ENCODE peak calls at places on chromosome 12, in seven cellular contexts. One of them, this sample, is unnamed.

GRCh38 chr12:82359115-82359478 is 768 bp downstream of the METTL25 start:
- DNase-seq in lower leg skin: no peak
- DNase-seq in stimulated activated CD4-positive, alpha-beta T cell treated with anti-CD3 and anti-CD28 coated beads, Interleukin-4, amount 100 ng/mL, for 48 hours: no peak
- DNase-seq in fibroblast of pulmonary artery: no peak
- DNase-seq in COR-L47: peak
- DNase-seq in GM04504: no peak
- DNase-seq in amygdala: no peak
- DNase-seq in this sample: no peak

GRCh38 chr12:58750484-58750883 is 169.8 kb downstream of the LRIG3 start:
- DNase-seq in lower leg skin: no peak
- DNase-seq in stimulated activated CD4-positive, alpha-beta T cell treated with anti-CD3 and anti-CD28 coated beads, Interleukin-4, amount 100 ng/mL, for 48 hours: no peak
- DNase-seq in fibroblast of pulmonary artery: peak
- DNase-seq in COR-L47: no peak
- DNase-seq in GM04504: peak
- DNase-seq in amygdala: no peak
- DNase-seq in this sample: peak

GRCh38 chr12:49979061-49979586 is 6.4 kb downstream of the AQP6 start:
- DNase-seq in lower leg skin: no peak
- DNase-seq in stimulated activated CD4-positive, alpha-beta T cell treated with anti-CD3 and anti-CD28 coated beads, Interleukin-4, amount 100 ng/mL, for 48 hours: no peak
- DNase-seq in fibroblast of pulmonary artery: no peak
- DNase-seq in COR-L47: no peak
- DNase-seq in GM04504: no peak
- DNase-seq in amygdala: peak
- DNase-seq in this sample: no peak

GRCh38 chr12:56720696-56721615 is 4.1 kb downstream of the NACA start:
- DNase-seq in lower leg skin: no peak
- DNase-seq in stimulated activated CD4-positive, alpha-beta T cell treated with anti-CD3 and anti-CD28 coated beads, Interleukin-4, amount 100 ng/mL, for 48 hours: no peak
- DNase-seq in fibroblast of pulmonary artery: no peak
- DNase-seq in COR-L47: no peak
- DNase-seq in GM04504: no peak
- DNase-seq in amygdala: no peak
- DNase-seq in this sample: no peak

GRCh38 chr12:4107436-4107878 is 166.1 kb upstream of the CCND2 start:
- DNase-seq in lower leg skin: peak
- DNase-seq in stimulated activated CD4-positive, alpha-beta T cell treated with anti-CD3 and anti-CD28 coated beads, Interleukin-4, amount 100 ng/mL, for 48 hours: no peak
- DNase-seq in fibroblast of pulmonary artery: peak
- DNase-seq in COR-L47: no peak
- DNase-seq in GM04504: peak
- DNase-seq in amygdala: no peak
- DNase-seq in this sample: peak

GRCh38 chr12:53102883-53103807 is at the start of gene SOAT2:
- DNase-seq in lower leg skin: no peak
- DNase-seq in stimulated activated CD4-positive, alpha-beta T cell treated with anti-CD3 and anti-CD28 coated beads, Interleukin-4, amount 100 ng/mL, for 48 hours: no peak
- DNase-seq in fibroblast of pulmonary artery: no peak
- DNase-seq in COR-L47: no peak
- DNase-seq in GM04504: no peak
- DNase-seq in amygdala: no peak
- DNase-seq in this sample: no peak

GRCh38 chr12:108666326-108666995 is 32.8 kb upstream of the SELPLG start:
- DNase-seq in lower leg skin: no peak
- DNase-seq in stimulated activated CD4-positive, alpha-beta T cell treated with anti-CD3 and anti-CD28 coated beads, Interleukin-4, amount 100 ng/mL, for 48 hours: no peak
- DNase-seq in fibroblast of pulmonary artery: peak
- DNase-seq in COR-L47: no peak
- DNase-seq in GM04504: no peak
- DNase-seq in amygdala: no peak
- DNase-seq in this sample: peak

GRCh38 chr12:113114447-113115178 is 20.9 kb downstream of the RASAL1 start:
- DNase-seq in lower leg skin: no peak
- DNase-seq in stimulated activated CD4-positive, alpha-beta T cell treated with anti-CD3 and anti-CD28 coated beads, Interleukin-4, amount 100 ng/mL, for 48 hours: no peak
- DNase-seq in fibroblast of pulmonary artery: no peak
- DNase-seq in COR-L47: no peak
- DNase-seq in GM04504: no peak
- DNase-seq in amygdala: no peak
- DNase-seq in this sample: no peak

GRCh38 chr12:2624543-2625266 is 170.1 kb upstream of the FKBP4 start:
- DNase-seq in lower leg skin: no peak
- DNase-seq in stimulated activated CD4-positive, alpha-beta T cell treated with anti-CD3 and anti-CD28 coated beads, Interleukin-4, amount 100 ng/mL, for 48 hours: peak
- DNase-seq in fibroblast of pulmonary artery: no peak
- DNase-seq in COR-L47: no peak
- DNase-seq in GM04504: no peak
- DNase-seq in amygdala: no peak
- DNase-seq in this sample: no peak

GRCh38 chr12:113190761-113191160 is 5.2 kb downstream of the RITA1 start:
- DNase-seq in lower leg skin: no peak
- DNase-seq in stimulated activated CD4-positive, alpha-beta T cell treated with anti-CD3 and anti-CD28 coated beads, Interleukin-4, amount 100 ng/mL, for 48 hours: no peak
- DNase-seq in fibroblast of pulmonary artery: peak
- DNase-seq in COR-L47: no peak
- DNase-seq in GM04504: no peak
- DNase-seq in amygdala: no peak
- DNase-seq in this sample: peak

GRCh38 chr12:53097207-53097563 is 282 bp upstream of the IGFBP6 start:
- DNase-seq in lower leg skin: no peak
- DNase-seq in stimulated activated CD4-positive, alpha-beta T cell treated with anti-CD3 and anti-CD28 coated beads, Interleukin-4, amount 100 ng/mL, for 48 hours: no peak
- DNase-seq in fibroblast of pulmonary artery: peak
- DNase-seq in COR-L47: no peak
- DNase-seq in GM04504: peak
- DNase-seq in amygdala: no peak
- DNase-seq in this sample: peak

GRCh38 chr12:55940065-55940732 is 9.2 kb downstream of the DGKA start:
- DNase-seq in lower leg skin: peak
- DNase-seq in stimulated activated CD4-positive, alpha-beta T cell treated with anti-CD3 and anti-CD28 coated beads, Interleukin-4, amount 100 ng/mL, for 48 hours: peak
- DNase-seq in fibroblast of pulmonary artery: peak
- DNase-seq in COR-L47: peak
- DNase-seq in GM04504: peak
- DNase-seq in amygdala: peak
- DNase-seq in this sample: peak

GRCh38 chr12:65643595-65644386 is 180.5 kb upstream of the HMGA2 start:
- DNase-seq in lower leg skin: no peak
- DNase-seq in stimulated activated CD4-positive, alpha-beta T cell treated with anti-CD3 and anti-CD28 coated beads, Interleukin-4, amount 100 ng/mL, for 48 hours: no peak
- DNase-seq in fibroblast of pulmonary artery: no peak
- DNase-seq in COR-L47: no peak
- DNase-seq in GM04504: no peak
- DNase-seq in amygdala: no peak
- DNase-seq in this sample: peak

GRCh38 chr12:53728206-53728605 is 954 bp upstream of the CALCOCO1 start:
- DNase-seq in lower leg skin: no peak
- DNase-seq in stimulated activated CD4-positive, alpha-beta T cell treated with anti-CD3 and anti-CD28 coated beads, Interleukin-4, amount 100 ng/mL, for 48 hours: no peak
- DNase-seq in fibroblast of pulmonary artery: no peak
- DNase-seq in COR-L47: no peak
- DNase-seq in GM04504: no peak
- DNase-seq in amygdala: no peak
- DNase-seq in this sample: no peak

GRCh38 chr12:114240288-114240687 is 165.7 kb downstream of the TBX5 start:
- DNase-seq in lower leg skin: no peak
- DNase-seq in stimulated activated CD4-positive, alpha-beta T cell treated with anti-CD3 and anti-CD28 coated beads, Interleukin-4, amount 100 ng/mL, for 48 hours: no peak
- DNase-seq in fibroblast of pulmonary artery: no peak
- DNase-seq in COR-L47: no peak
- DNase-seq in GM04504: no peak
- DNase-seq in amygdala: no peak
- DNase-seq in this sample: no peak

GRCh38 chr12:53327435-53328042 is 6.1 kb upstream of the AAAS start:
- DNase-seq in lower leg skin: no peak
- DNase-seq in stimulated activated CD4-positive, alpha-beta T cell treated with anti-CD3 and anti-CD28 coated beads, Interleukin-4, amount 100 ng/mL, for 48 hours: no peak
- DNase-seq in fibroblast of pulmonary artery: peak
- DNase-seq in COR-L47: no peak
- DNase-seq in GM04504: no peak
- DNase-seq in amygdala: no peak
- DNase-seq in this sample: peak

GRCh38 chr12:48995061-48995879 is 3.9 kb downstream of the DDN start:
- DNase-seq in lower leg skin: peak
- DNase-seq in stimulated activated CD4-positive, alpha-beta T cell treated with anti-CD3 and anti-CD28 coated beads, Interleukin-4, amount 100 ng/mL, for 48 hours: no peak
- DNase-seq in fibroblast of pulmonary artery: peak
- DNase-seq in COR-L47: peak
- DNase-seq in GM04504: no peak
- DNase-seq in amygdala: peak
- DNase-seq in this sample: peak

GRCh38 chr12:47088021-47088944 is 8.5 kb upstream of the AMIGO2 start:
- DNase-seq in lower leg skin: no peak
- DNase-seq in stimulated activated CD4-positive, alpha-beta T cell treated with anti-CD3 and anti-CD28 coated beads, Interleukin-4, amount 100 ng/mL, for 48 hours: no peak
- DNase-seq in fibroblast of pulmonary artery: peak
- DNase-seq in COR-L47: peak
- DNase-seq in GM04504: no peak
- DNase-seq in amygdala: no peak
- DNase-seq in this sample: peak

GRCh38 chr12:115481141-115481540 is 796.4 kb downstream of the MED13L start:
- DNase-seq in lower leg skin: no peak
- DNase-seq in stimulated activated CD4-positive, alpha-beta T cell treated with anti-CD3 and anti-CD28 coated beads, Interleukin-4, amount 100 ng/mL, for 48 hours: no peak
- DNase-seq in fibroblast of pulmonary artery: peak
- DNase-seq in COR-L47: no peak
- DNase-seq in GM04504: no peak
- DNase-seq in amygdala: no peak
- DNase-seq in this sample: peak